ENCODE peak calls at places on chromosomes 6 and 20, in ten cellular contexts. One of them, this sample, is unnamed.

GRCh38 chr6:136866872-136867416 is 44.6 kb downstream of the PEX7 start:
- DNase-seq in kidney: no peak
- DNase-seq in left lung: no peak
- DNase-seq in brain microvascular endothelial cell: peak
- DNase-seq in ascending aorta: no peak
- DNase-seq in cardiac muscle cell: peak
- DNase-seq in stomach: no peak
- DNase-seq in psoas muscle: no peak
- DNase-seq in esophagus squamous epithelium: no peak
- DNase-seq in PC-9: no peak
- DNase-seq in this sample: no peak

GRCh38 chr20:23248524-23248923 is 102.1 kb upstream of the NXT1 start:
- DNase-seq in kidney: no peak
- DNase-seq in left lung: no peak
- DNase-seq in brain microvascular endothelial cell: no peak
- DNase-seq in ascending aorta: no peak
- DNase-seq in cardiac muscle cell: no peak
- DNase-seq in stomach: no peak
- DNase-seq in psoas muscle: no peak
- DNase-seq in esophagus squamous epithelium: no peak
- DNase-seq in PC-9: no peak
- DNase-seq in this sample: no peak

GRCh38 chr6:68024570-68025269 is 610.4 kb upstream of the ADGRB3 start:
- DNase-seq in kidney: no peak
- DNase-seq in left lung: no peak
- DNase-seq in brain microvascular endothelial cell: no peak
- DNase-seq in ascending aorta: no peak
- DNase-seq in cardiac muscle cell: no peak
- DNase-seq in stomach: no peak
- DNase-seq in psoas muscle: no peak
- DNase-seq in esophagus squamous epithelium: no peak
- DNase-seq in PC-9: no peak
- DNase-seq in this sample: no peak

GRCh38 chr20:59171986-59172385 is 8.4 kb downstream of the ZNF831 start:
- DNase-seq in kidney: no peak
- DNase-seq in left lung: no peak
- DNase-seq in brain microvascular endothelial cell: no peak
- DNase-seq in ascending aorta: no peak
- DNase-seq in cardiac muscle cell: no peak
- DNase-seq in stomach: no peak
- DNase-seq in psoas muscle: no peak
- DNase-seq in esophagus squamous epithelium: no peak
- DNase-seq in PC-9: no peak
- DNase-seq in this sample: no peak

GRCh38 chr6:373773-374724 is 17.5 kb upstream of the IRF4 start:
- DNase-seq in kidney: peak
- DNase-seq in left lung: peak
- DNase-seq in brain microvascular endothelial cell: peak
- DNase-seq in ascending aorta: no peak
- DNase-seq in cardiac muscle cell: peak
- DNase-seq in stomach: no peak
- DNase-seq in psoas muscle: no peak
- DNase-seq in esophagus squamous epithelium: no peak
- DNase-seq in PC-9: no peak
- DNase-seq in this sample: no peak

GRCh38 chr6:150883521-150883920 is 18.0 kb downstream of the MTHFD1L start:
- DNase-seq in kidney: no peak
- DNase-seq in left lung: no peak
- DNase-seq in brain microvascular endothelial cell: no peak
- DNase-seq in ascending aorta: no peak
- DNase-seq in cardiac muscle cell: no peak
- DNase-seq in stomach: no peak
- DNase-seq in psoas muscle: no peak
- DNase-seq in esophagus squamous epithelium: no peak
- DNase-seq in PC-9: no peak
- DNase-seq in this sample: no peak

GRCh38 chr20:19073584-19074198 is 138.8 kb upstream of the SLC24A3 start:
- DNase-seq in kidney: no peak
- DNase-seq in left lung: no peak
- DNase-seq in brain microvascular endothelial cell: no peak
- DNase-seq in ascending aorta: no peak
- DNase-seq in cardiac muscle cell: no peak
- DNase-seq in stomach: no peak
- DNase-seq in psoas muscle: no peak
- DNase-seq in esophagus squamous epithelium: no peak
- DNase-seq in PC-9: no peak
- DNase-seq in this sample: peak

GRCh38 chr6:36028887-36029324 is 1.3 kb downstream of the MAPK14 start:
- DNase-seq in kidney: peak
- DNase-seq in left lung: peak
- DNase-seq in brain microvascular endothelial cell: peak
- DNase-seq in ascending aorta: peak
- DNase-seq in cardiac muscle cell: peak
- DNase-seq in stomach: peak
- DNase-seq in psoas muscle: peak
- DNase-seq in esophagus squamous epithelium: peak
- DNase-seq in PC-9: peak
- DNase-seq in this sample: peak

GRCh38 chr6:38141045-38141444 is 321.5 kb downstream of the ZFAND3 start:
- DNase-seq in kidney: no peak
- DNase-seq in left lung: no peak
- DNase-seq in brain microvascular endothelial cell: no peak
- DNase-seq in ascending aorta: no peak
- DNase-seq in cardiac muscle cell: no peak
- DNase-seq in stomach: no peak
- DNase-seq in psoas muscle: no peak
- DNase-seq in esophagus squamous epithelium: no peak
- DNase-seq in PC-9: no peak
- DNase-seq in this sample: no peak

GRCh38 chr6:38144365-38144764 is 324.8 kb downstream of the ZFAND3 start:
- DNase-seq in kidney: no peak
- DNase-seq in left lung: no peak
- DNase-seq in brain microvascular endothelial cell: no peak
- DNase-seq in ascending aorta: no peak
- DNase-seq in cardiac muscle cell: no peak
- DNase-seq in stomach: no peak
- DNase-seq in psoas muscle: no peak
- DNase-seq in esophagus squamous epithelium: no peak
- DNase-seq in PC-9: no peak
- DNase-seq in this sample: no peak

GRCh38 chr6:38141716-38142115 is 322.2 kb downstream of the ZFAND3 start:
- DNase-seq in kidney: no peak
- DNase-seq in left lung: no peak
- DNase-seq in brain microvascular endothelial cell: no peak
- DNase-seq in ascending aorta: no peak
- DNase-seq in cardiac muscle cell: no peak
- DNase-seq in stomach: no peak
- DNase-seq in psoas muscle: no peak
- DNase-seq in esophagus squamous epithelium: no peak
- DNase-seq in PC-9: no peak
- DNase-seq in this sample: no peak

GRCh38 chr6:38143191-38144154 is 323.9 kb downstream of the ZFAND3 start:
- DNase-seq in kidney: no peak
- DNase-seq in left lung: no peak
- DNase-seq in brain microvascular endothelial cell: no peak
- DNase-seq in ascending aorta: no peak
- DNase-seq in cardiac muscle cell: no peak
- DNase-seq in stomach: no peak
- DNase-seq in psoas muscle: no peak
- DNase-seq in esophagus squamous epithelium: no peak
- DNase-seq in PC-9: no peak
- DNase-seq in this sample: no peak

DNA sequence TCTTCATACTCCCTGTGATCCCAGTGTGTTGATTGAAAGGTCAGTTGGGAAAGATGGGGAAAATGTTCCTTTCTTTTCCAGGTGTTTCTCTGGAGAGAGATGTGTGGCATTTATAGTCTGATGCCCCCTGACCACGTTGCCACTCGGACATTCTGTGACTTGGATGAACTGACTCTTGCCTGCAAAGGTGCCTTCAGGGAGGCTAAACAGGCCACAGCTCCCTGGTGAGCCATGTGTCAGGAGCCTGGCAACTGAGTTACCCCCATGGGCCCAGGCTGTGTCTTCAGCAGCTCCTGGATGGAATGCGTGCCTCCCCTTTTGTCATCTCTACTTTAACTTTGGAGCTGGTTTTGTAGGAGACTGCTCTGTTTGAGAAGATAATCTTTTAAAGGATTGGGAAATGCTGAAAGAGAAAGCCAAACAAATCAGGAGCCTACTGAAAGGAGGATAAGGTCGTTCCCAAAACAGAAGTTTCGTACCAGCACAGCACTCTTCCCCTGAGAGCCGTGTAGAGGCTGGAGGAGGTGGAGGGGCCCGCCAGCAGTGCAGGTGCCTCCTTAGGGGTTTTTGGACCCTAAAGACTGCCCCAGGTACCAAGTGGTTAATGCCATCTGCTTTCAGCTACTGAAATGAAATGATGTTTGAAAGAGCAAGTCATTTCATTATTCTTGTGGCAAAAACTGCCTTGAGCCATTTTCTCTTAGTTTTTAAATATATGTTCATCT is 322.8 kb downstream of the ZFAND3 start:
- DNase-seq in kidney: no peak
- DNase-seq in left lung: no peak
- DNase-seq in brain microvascular endothelial cell: no peak
- DNase-seq in ascending aorta: no peak
- DNase-seq in cardiac muscle cell: no peak
- DNase-seq in stomach: no peak
- DNase-seq in psoas muscle: no peak
- DNase-seq in esophagus squamous epithelium: no peak
- DNase-seq in PC-9: no peak
- DNase-seq in this sample: no peak
- H3K27ac ChIP-seq in kidney: no peak
- H3K27ac ChIP-seq in left lung: no peak
- H3K27ac ChIP-seq in brain microvascular endothelial cell: no peak
- H3K27ac ChIP-seq in ascending aorta: no peak
- H3K27ac ChIP-seq in cardiac muscle cell: peak
- H3K27ac ChIP-seq in stomach: no peak
- H3K27ac ChIP-seq in psoas muscle: no peak
- H3K27ac ChIP-seq in esophagus squamous epithelium: no peak
- H3K27ac ChIP-seq in PC-9: no peak
- H3K27ac ChIP-seq in this sample: no peak

DNA sequence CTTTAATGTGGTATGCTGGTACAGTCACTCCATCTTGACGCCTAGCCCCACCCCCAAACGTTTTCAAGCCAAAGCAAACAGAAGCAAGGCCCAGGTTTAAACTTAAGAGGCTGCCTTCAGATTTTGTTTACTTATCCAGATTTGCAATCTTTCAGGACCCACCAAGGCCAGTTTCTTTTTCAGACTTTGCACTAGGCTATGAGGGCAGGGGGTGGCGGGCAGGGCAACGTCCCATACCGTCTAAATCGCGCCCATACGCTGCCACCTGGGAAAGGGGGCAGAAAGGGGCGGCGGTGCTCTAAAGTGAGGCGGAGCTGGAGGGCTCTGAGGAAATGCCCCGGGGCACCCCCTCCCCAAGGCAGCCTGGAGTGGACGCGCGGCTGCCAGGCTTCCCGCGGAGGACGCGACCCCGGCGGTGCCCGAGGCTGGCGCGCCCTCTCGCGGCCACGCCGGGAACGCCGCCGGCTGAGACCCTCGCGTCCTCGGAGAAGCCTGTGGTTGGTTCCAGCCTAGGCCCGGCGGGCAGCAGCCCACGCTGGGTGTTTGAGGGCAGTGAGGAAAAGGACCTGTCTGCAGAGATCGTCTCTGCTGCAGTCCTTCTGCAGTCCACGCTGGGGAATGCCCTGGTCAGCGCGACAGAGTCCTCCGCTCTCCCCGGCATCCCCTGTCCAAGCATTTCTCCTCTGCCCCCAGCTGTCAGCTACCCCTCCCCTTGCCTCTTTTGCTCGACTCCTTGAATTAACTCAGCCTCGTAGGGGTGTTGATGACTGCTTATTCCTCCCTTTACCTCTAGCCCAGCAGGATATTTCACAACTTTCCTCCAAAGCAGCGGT is 129.2 kb upstream of the PRND start:
- DNase-seq in kidney: peak
- DNase-seq in left lung: peak
- DNase-seq in brain microvascular endothelial cell: no peak
- DNase-seq in ascending aorta: no peak
- DNase-seq in cardiac muscle cell: peak
- DNase-seq in stomach: peak
- DNase-seq in psoas muscle: peak
- DNase-seq in esophagus squamous epithelium: no peak
- DNase-seq in PC-9: peak
- DNase-seq in this sample: peak
- H3K27ac ChIP-seq in kidney: no peak
- H3K27ac ChIP-seq in left lung: no peak
- H3K27ac ChIP-seq in brain microvascular endothelial cell: peak
- H3K27ac ChIP-seq in ascending aorta: peak
- H3K27ac ChIP-seq in cardiac muscle cell: no peak
- H3K27ac ChIP-seq in stomach: no peak
- H3K27ac ChIP-seq in psoas muscle: no peak
- H3K27ac ChIP-seq in esophagus squamous epithelium: no peak
- H3K27ac ChIP-seq in PC-9: no peak
- H3K27ac ChIP-seq in this sample: no peak

DNA sequence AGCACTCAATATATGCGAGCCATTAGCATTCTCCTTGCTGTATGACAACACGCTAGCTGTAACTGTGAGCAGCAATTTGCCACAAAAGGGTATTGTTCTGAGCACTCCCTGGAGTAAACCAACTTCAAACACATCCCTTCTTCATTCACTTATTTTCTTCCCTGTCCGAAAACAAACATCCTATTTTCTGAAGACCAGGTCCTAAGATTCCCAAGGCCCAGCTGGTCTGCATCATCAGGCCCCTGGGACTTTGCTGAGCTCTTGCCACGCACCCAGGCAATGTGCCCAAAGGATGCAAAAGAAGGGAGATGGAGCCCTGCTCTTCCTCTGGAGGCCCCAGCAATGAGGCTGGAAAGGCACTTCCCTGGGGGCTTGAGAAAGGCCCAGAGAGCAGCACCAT is 118.1 kb downstream of the PREX1 start:
- DNase-seq in kidney: no peak
- DNase-seq in left lung: no peak
- DNase-seq in brain microvascular endothelial cell: no peak
- DNase-seq in ascending aorta: no peak
- DNase-seq in cardiac muscle cell: peak
- DNase-seq in stomach: no peak
- DNase-seq in psoas muscle: no peak
- DNase-seq in esophagus squamous epithelium: no peak
- DNase-seq in PC-9: no peak
- DNase-seq in this sample: no peak
- H3K27ac ChIP-seq in kidney: no peak
- H3K27ac ChIP-seq in left lung: no peak
- H3K27ac ChIP-seq in brain microvascular endothelial cell: no peak
- H3K27ac ChIP-seq in ascending aorta: peak
- H3K27ac ChIP-seq in cardiac muscle cell: no peak
- H3K27ac ChIP-seq in stomach: no peak
- H3K27ac ChIP-seq in psoas muscle: no peak
- H3K27ac ChIP-seq in esophagus squamous epithelium: no peak
- H3K27ac ChIP-seq in PC-9: no peak
- H3K27ac ChIP-seq in this sample: no peak

DNA sequence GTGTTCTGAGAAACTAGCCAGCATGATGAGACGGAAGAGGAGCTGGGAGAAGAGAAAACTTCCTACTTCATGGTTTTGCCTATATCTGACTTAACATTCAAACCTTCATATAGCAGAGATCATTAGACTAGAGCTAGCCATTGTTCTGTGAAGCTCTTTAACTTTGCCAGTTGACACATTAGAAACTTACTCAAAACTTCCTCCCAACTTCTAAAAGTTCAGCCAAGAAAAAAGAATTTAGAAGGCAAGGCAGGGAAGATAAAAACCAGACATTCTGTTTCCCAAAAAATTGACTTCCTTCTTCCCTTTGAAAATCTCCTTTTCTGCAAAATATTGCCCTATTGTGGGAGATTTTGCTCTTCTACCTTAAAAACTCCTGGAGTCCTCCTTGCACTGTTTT is 134.8 kb upstream of the UST start:
- DNase-seq in kidney: no peak
- DNase-seq in left lung: no peak
- DNase-seq in brain microvascular endothelial cell: no peak
- DNase-seq in ascending aorta: no peak
- DNase-seq in cardiac muscle cell: no peak
- DNase-seq in stomach: no peak
- DNase-seq in psoas muscle: no peak
- DNase-seq in esophagus squamous epithelium: no peak
- DNase-seq in PC-9: no peak
- DNase-seq in this sample: no peak
- H3K27ac ChIP-seq in kidney: no peak
- H3K27ac ChIP-seq in left lung: no peak
- H3K27ac ChIP-seq in brain microvascular endothelial cell: no peak
- H3K27ac ChIP-seq in ascending aorta: peak
- H3K27ac ChIP-seq in cardiac muscle cell: no peak
- H3K27ac ChIP-seq in stomach: no peak
- H3K27ac ChIP-seq in psoas muscle: peak
- H3K27ac ChIP-seq in esophagus squamous epithelium: peak
- H3K27ac ChIP-seq in PC-9: no peak
- H3K27ac ChIP-seq in this sample: no peak

This sample was measured in small intestine.